ENCODE peak calls at places on chromosome 18, in eight cellular contexts. Z is fibroblast of pulmonary artery, B is A549, K is AG10803, O is cardiac fibroblast, S is RWPE2, D is brain microvascular endothelial cell, P is IMR-90. T is an unnamed sample.

GRCh38 chr18:35506024-35506712 is 8.4 kb upstream of the INO80C start:
- DNase-seq in Z (no peak), B (peak), K (no peak), O (no peak), S (no peak), D (no peak), P (no peak), T (no peak)

GRCh38 chr18:2971741-2972552 is 41.0 kb downstream of the LPIN2 start:
- DNase-seq in Z (no peak), B (no peak), K (peak), O (peak), S (no peak), D (peak), P (no peak), T (no peak)

GRCh38 chr18:60452424-60452823 is 79.8 kb upstream of the MC4R start:
- DNase-seq in Z (peak), B (no peak), K (peak), O (peak), S (no peak), D (peak), P (peak), T (peak)

GRCh38 chr18:46946656-46947282 is 29.4 kb downstream of the KATNAL2 start:
- DNase-seq in Z (peak), B (peak), K (peak), O (peak), S (peak), D (peak), P (peak), T (no peak)

GRCh38 chr18:46632401-46633089 is 24.5 kb downstream of the LOXHD1 start:
- DNase-seq in Z (peak), B (peak), K (peak), O (peak), S (peak), D (no peak), P (peak), T (no peak)

GRCh38 chr18:44974174-44974573 is 293.5 kb downstream of the SETBP1 start:
- DNase-seq in Z (no peak), B (no peak), K (no peak), O (no peak), S (no peak), D (no peak), P (no peak), T (no peak)

GRCh38 chr18:78647018-78647417 is 332.6 kb upstream of the SALL3 start:
- DNase-seq in Z (no peak), B (no peak), K (no peak), O (no peak), S (no peak), D (no peak), P (no peak), T (no peak)

GRCh38 chr18:48583568-48583967 is 44.7 kb downstream of the CTIF start:
- DNase-seq in Z (no peak), B (no peak), K (peak), O (no peak), S (no peak), D (no peak), P (peak), T (no peak)

GRCh38 chr18:44916429-44917183 is 235.9 kb downstream of the SETBP1 start:
- DNase-seq in Z (no peak), B (no peak), K (no peak), O (no peak), S (no peak), D (no peak), P (no peak), T (no peak)

GRCh38 chr18:31667185-31667584 is 17.2 kb downstream of the B4GALT6 start:
- DNase-seq in Z (peak), B (no peak), K (no peak), O (peak), S (no peak), D (peak), P (peak), T (no peak)

GRCh38 chr18:12048827-12049175 is 44.8 kb upstream of the ANKRD62 start:
- DNase-seq in Z (peak), B (no peak), K (peak), O (peak), S (no peak), D (no peak), P (peak), T (no peak)

GRCh38 chr18:14914126-14914525 is 166.2 kb downstream of the ANKRD30B start:
- DNase-seq in Z (no peak), B (no peak), K (no peak), O (peak), S (no peak), D (no peak), P (no peak), T (no peak)

GRCh38 chr18:48800479-48800876 is 150.3 kb downstream of the SMAD7 start:
- DNase-seq in Z (no peak), B (no peak), K (no peak), O (no peak), S (peak), D (no peak), P (no peak), T (no peak)

GRCh38 chr18:9103488-9103887 is 989 bp downstream of the NDUFV2 start:
- DNase-seq in Z (peak), B (no peak), K (peak), O (peak), S (no peak), D (no peak), P (peak), T (no peak)

GRCh38 chr18:10687161-10687925 is 161.5 kb downstream of the NAPG start:
- DNase-seq in Z (no peak), B (no peak), K (no peak), O (no peak), S (peak), D (peak), P (peak), T (no peak)

GRCh38 chr18:49944681-49945080 is 131.3 kb upstream of the ACAA2 start:
- DNase-seq in Z (peak), B (peak), K (no peak), O (peak), S (no peak), D (no peak), P (peak), T (no peak)

GRCh38 chr18:7273301-7273911 is 42.5 kb downstream of the LRRC30 start:
- DNase-seq in Z (peak), B (no peak), K (peak), O (peak), S (peak), D (peak), P (peak), T (peak)

GRCh38 chr18:23671564-23671963 is 8.9 kb upstream of the ANKRD29 start:
- DNase-seq in Z (no peak), B (no peak), K (no peak), O (peak), S (no peak), D (no peak), P (no peak), T (no peak)

GRCh38 chr18:44536619-44537018 is 144.1 kb upstream of the SETBP1 start:
- DNase-seq in Z (no peak), B (no peak), K (no peak), O (no peak), S (no peak), D (no peak), P (no peak), T (no peak)

GRCh38 chr18:24792164-24792563 is 331.7 kb downstream of the HRH4 start:
- DNase-seq in Z (no peak), B (no peak), K (no peak), O (no peak), S (no peak), D (no peak), P (peak), T (no peak)

GRCh38 chr18:64208531-64208930 is 59.6 kb upstream of the LINC00305 start:
- DNase-seq in Z (no peak), B (no peak), K (no peak), O (no peak), S (no peak), D (no peak), P (no peak), T (no peak)

GRCh38 chr18:37314534-37314933 is 251.1 kb downstream of the CELF4 start:
- DNase-seq in Z (no peak), B (no peak), K (no peak), O (no peak), S (no peak), D (no peak), P (no peak), T (no peak)

GRCh38 chr18:76275913-76276312 is 219.1 kb downstream of the ZNF516 start:
- DNase-seq in Z (no peak), B (no peak), K (no peak), O (no peak), S (no peak), D (no peak), P (no peak), T (no peak)

GRCh38 chr18:56789004-56789888 is 138.1 kb downstream of the WDR7 start:
- DNase-seq in Z (peak), B (peak), K (no peak), O (peak), S (no peak), D (peak), P (peak), T (no peak)

GRCh38 chr18:6487027-6487426 is 72.3 kb upstream of the L3MBTL4 start:
- DNase-seq in Z (no peak), B (no peak), K (no peak), O (no peak), S (no peak), D (no peak), P (no peak), T (no peak)

GRCh38 chr18:37577051-37577611 is 11.5 kb upstream of the CELF4 start:
- DNase-seq in Z (peak), B (no peak), K (no peak), O (no peak), S (no peak), D (no peak), P (no peak), T (no peak)

GRCh38 chr18:63161728-63162195 is 157.8 kb downstream of the BCL2 start:
- DNase-seq in Z (peak), B (peak), K (peak), O (peak), S (no peak), D (peak), P (peak), T (peak)

GRCh38 chr18:9536354-9537152 is 61.2 kb downstream of the RALBP1 start:
- DNase-seq in Z (no peak), B (no peak), K (peak), O (peak), S (no peak), D (peak), P (peak), T (no peak)

GRCh38 chr18:34947711-34948125 is 93.5 kb upstream of the MAPRE2 start:
- DNase-seq in Z (peak), B (peak), K (peak), O (peak), S (no peak), D (peak), P (peak), T (no peak)

GRCh38 chr18:7457276-7457675 is 109.8 kb upstream of the PTPRM start:
- DNase-seq in Z (no peak), B (no peak), K (no peak), O (no peak), S (no peak), D (no peak), P (no peak), T (no peak)

GRCh38 chr18:74598350-74599001 is 806 bp downstream of the ZNF407 start:
- DNase-seq in Z (peak), B (peak), K (peak), O (peak), S (no peak), D (peak), P (peak), T (no peak)
- H3K4me3 ChIP-seq in Z (peak), B (peak), K (peak), O (peak), S (peak), D (peak), P (peak), T (peak)

DNA sequence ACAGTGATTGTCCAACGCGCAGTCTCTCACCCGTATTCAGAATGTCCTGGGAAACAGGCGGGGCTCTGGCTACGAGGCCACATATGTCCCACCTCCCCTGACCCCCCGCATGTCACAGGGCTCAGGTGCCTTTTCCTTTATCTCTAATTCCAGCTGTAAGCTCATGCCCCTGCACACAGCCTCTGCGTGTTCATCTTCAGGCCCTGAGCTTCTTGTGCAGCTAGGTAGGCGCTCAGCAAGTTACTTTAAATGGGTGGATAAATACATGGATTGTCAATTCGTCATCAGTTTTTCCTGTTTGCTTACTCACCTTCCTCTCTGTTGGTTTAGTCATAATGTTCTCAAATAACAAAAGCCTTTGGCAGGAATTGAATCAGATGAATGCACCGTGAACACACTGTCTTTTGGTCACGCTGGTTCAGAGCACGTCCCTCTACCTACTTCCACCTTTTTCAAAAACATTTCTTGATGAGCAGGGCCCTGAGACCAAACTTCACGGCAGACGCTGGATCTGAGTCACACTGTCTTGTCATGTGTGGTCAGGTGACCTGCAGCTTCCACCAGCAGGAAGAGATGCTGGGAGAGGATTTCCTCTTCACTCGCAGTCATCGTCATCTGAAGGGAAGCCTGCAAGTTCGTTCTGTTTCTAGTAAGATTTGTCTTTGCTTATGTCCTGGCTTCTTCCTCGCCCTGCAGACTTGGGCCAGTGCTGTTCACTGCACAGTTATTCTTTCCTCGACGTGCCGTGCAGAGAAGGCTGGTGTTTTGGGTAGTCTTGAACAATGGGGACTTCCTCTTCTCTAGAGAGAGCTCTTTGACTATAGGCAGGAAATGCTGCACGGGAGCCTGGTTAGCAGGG is 138.1 kb downstream of the PTGR3 start:
- DNase-seq in Z (peak), B (peak), K (peak), O (peak), S (no peak), D (peak), P (peak), T (peak)
- H3K4me3 ChIP-seq in Z (peak), B (no peak), K (no peak), O (no peak), S (no peak), D (peak), P (no peak), T (no peak)

GRCh38 chr18:57802166-57802868 is 798 bp downstream of the ATP8B1 start:
- DNase-seq in Z (no peak), B (no peak), K (no peak), O (no peak), S (no peak), D (no peak), P (no peak), T (no peak)

GRCh38 chr18:57801379-57802165 is 1.5 kb downstream of the ATP8B1 start:
- DNase-seq in Z (no peak), B (no peak), K (no peak), O (peak), S (no peak), D (no peak), P (no peak), T (no peak)

GRCh38 chr18:57805117-57805516 is 2.0 kb upstream of the ATP8B1 start:
- DNase-seq in Z (no peak), B (no peak), K (no peak), O (no peak), S (no peak), D (no peak), P (no peak), T (no peak)

GRCh38 chr18:57803119-57803969 is at the start of gene ATP8B1:
- DNase-seq in Z (peak), B (peak), K (peak), O (peak), S (peak), D (no peak), P (peak), T (no peak)

DNA sequence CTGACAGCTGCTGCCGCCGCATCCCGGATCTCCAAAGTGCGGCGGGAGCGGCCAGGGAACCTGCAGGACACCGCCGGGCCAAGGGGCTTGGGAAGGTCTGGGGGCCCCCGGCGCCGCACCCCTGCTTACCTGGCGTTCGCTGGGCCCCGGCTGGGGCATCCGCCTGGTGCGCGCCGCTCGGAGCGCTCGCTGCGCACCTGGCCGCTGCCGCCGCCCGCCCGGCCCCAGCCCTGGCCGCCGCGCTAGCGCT is 321 bp downstream of the ATP8B1 start:
- DNase-seq in Z (no peak), B (no peak), K (no peak), O (no peak), S (no peak), D (no peak), P (no peak), T (no peak)
- H3K4me3 ChIP-seq in Z (peak), B (peak), K (peak), O (peak), S (peak), D (peak), P (peak), T (peak)

GRCh38 chr18:22556271-22556990 is 138.7 kb upstream of the CTAGE1 start:
- DNase-seq in Z (no peak), B (no peak), K (no peak), O (no peak), S (no peak), D (no peak), P (peak), T (no peak)
- H3K4me3 ChIP-seq in Z (no peak), B (no peak), K (no peak), O (no peak), S (no peak), D (no peak), P (no peak), T (no peak)